ENCODE peak calls at places on chromosome 14, in nine cellular contexts. C is tibial nerve, Q is pancreas, K is fibroblast of lung, H is small intestine, G is uterus, X is neuronal stem cell, T is Panc1, W is coronary artery. M is an unnamed sample.

GRCh38 chr14:75143761-75144527 is 17.1 kb upstream of the NEK9 start:
- DNase-seq in T (no peak), X (no peak), Q (no peak), H (peak), C (no peak), K (no peak), G (no peak), W (no peak), M (no peak)

GRCh38 chr14:57845802-57846531 is 19.9 kb downstream of the SLC35F4 start:
- DNase-seq in Q (no peak), H (no peak), G (no peak), C (no peak), K (no peak), W (no peak), X (no peak), T (peak), M (no peak)

GRCh38 chr14:66311058-66311457 is 175.1 kb upstream of the CCDC196 start:
- DNase-seq in T (no peak), G (no peak), W (no peak), H (no peak), C (no peak), K (no peak), X (no peak), Q (no peak), M (no peak)

GRCh38 chr14:70619708-70620107 is 19.3 kb upstream of the MED6 start:
- DNase-seq in Q (no peak), T (no peak), K (no peak), H (no peak), G (no peak), C (no peak), X (no peak), W (no peak), M (no peak)

GRCh38 chr14:52279405-52279804 is 11.9 kb downstream of the PTGDR start:
- DNase-seq in W (no peak), H (no peak), C (no peak), T (no peak), G (no peak), Q (no peak), X (no peak), K (peak), M (no peak)

GRCh38 chr14:52051251-52051650 is 17.6 kb downstream of the NID2 start:
- DNase-seq in C (no peak), H (no peak), K (no peak), G (no peak), T (no peak), Q (no peak), X (no peak), W (no peak), M (no peak)

GRCh38 chr14:79442776-79443175 is 768.5 kb downstream of the DIO2 start:
- DNase-seq in C (no peak), Q (no peak), W (no peak), G (no peak), T (no peak), X (no peak), H (no peak), K (no peak), M (no peak)

GRCh38 chr14:66284346-66284745 is 201.8 kb upstream of the CCDC196 start:
- DNase-seq in T (no peak), C (no peak), Q (no peak), X (no peak), K (no peak), W (no peak), G (no peak), H (peak), M (no peak)

GRCh38 chr14:96989293-96989692 is 192.1 kb downstream of the VRK1 start:
- DNase-seq in H (no peak), Q (no peak), C (no peak), K (no peak), X (no peak), T (no peak), G (no peak), W (no peak), M (no peak)

GRCh38 chr14:70359076-70359424 is 433 bp downstream of the COX16 start:
- DNase-seq in W (no peak), K (no peak), X (no peak), G (no peak), H (no peak), C (no peak), T (no peak), Q (no peak), M (no peak)

GRCh38 chr14:74516451-74517155 is 23.0 kb downstream of the ISCA2 start:
- DNase-seq in H (no peak), Q (no peak), G (no peak), K (no peak), W (no peak), C (no peak), X (no peak), T (no peak), M (no peak)

GRCh38 chr14:50344116-50344775 is 32.1 kb downstream of the DMAC2L start:
- DNase-seq in K (no peak), Q (no peak), C (no peak), X (no peak), W (no peak), H (no peak), T (no peak), G (no peak), M (no peak)

GRCh38 chr14:34093878-34094277 is 143.0 kb upstream of the EGLN3 start:
- DNase-seq in Q (no peak), X (no peak), W (no peak), G (no peak), K (no peak), H (no peak), T (no peak), C (no peak), M (no peak)

GRCh38 chr14:46571970-46572369 is 79.6 kb downstream of the RPL10L start:
- DNase-seq in T (no peak), C (no peak), G (no peak), K (no peak), Q (no peak), X (no peak), W (no peak), H (no peak), M (no peak)

GRCh38 chr14:91281346-91281745 is 36.8 kb upstream of the GPR68 start:
- DNase-seq in H (no peak), T (no peak), Q (no peak), K (no peak), C (no peak), W (no peak), G (no peak), X (no peak), M (no peak)

GRCh38 chr14:98946995-98947394 is 325.0 kb downstream of the BCL11B start:
- DNase-seq in W (peak), Q (no peak), C (no peak), H (no peak), T (no peak), K (peak), X (no peak), G (no peak), M (peak)

GRCh38 chr14:72521045-72521444 is 372.9 kb downstream of the DPF3 start:
- DNase-seq in X (no peak), Q (no peak), K (no peak), T (no peak), C (no peak), W (no peak), G (no peak), H (no peak), M (no peak)

GRCh38 chr14:72516936-72517408 is 376.9 kb downstream of the DPF3 start:
- DNase-seq in C (peak), W (no peak), H (peak), T (peak), X (peak), K (peak), Q (peak), G (peak), M (peak)

GRCh38 chr14:72518809-72519377 is 375.0 kb downstream of the DPF3 start:
- DNase-seq in C (no peak), K (no peak), G (no peak), T (no peak), W (no peak), X (no peak), Q (no peak), H (peak), M (no peak)

GRCh38 chr14:72517736-72518135 is 376.2 kb downstream of the DPF3 start:
- DNase-seq in G (no peak), K (no peak), T (no peak), W (no peak), X (no peak), C (no peak), H (no peak), Q (no peak), M (no peak)

GRCh38 chr14:72519543-72519942 is 374.4 kb downstream of the DPF3 start:
- DNase-seq in H (no peak), T (no peak), G (no peak), Q (no peak), X (no peak), C (no peak), K (no peak), W (no peak), M (no peak)
- H3K4me3 ChIP-seq in H (no peak), T (no peak), G (no peak), Q (no peak), X (no peak), C (no peak), K (no peak), W (no peak), M (no peak)

DNA sequence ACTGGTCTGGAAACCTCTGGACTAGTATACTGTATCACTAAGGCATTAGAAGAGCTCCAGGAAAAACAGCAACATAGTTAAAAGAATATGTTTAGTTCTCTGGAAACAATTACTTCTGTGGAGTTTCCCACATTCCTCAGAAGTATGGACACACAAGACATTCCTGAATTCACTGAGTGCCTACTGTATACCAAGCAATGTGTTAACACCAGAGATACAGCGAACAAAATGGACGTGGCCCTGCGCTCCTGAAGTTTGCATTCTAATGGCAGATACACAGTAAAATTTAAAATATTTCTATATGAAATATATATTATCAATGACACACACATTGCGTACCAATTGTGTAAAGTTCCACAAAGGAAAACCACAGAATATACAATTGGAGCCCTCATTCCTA is 1.1 kb downstream of the ANGEL1 start:
- DNase-seq in K (no peak), X (no peak), G (no peak), C (no peak), H (no peak), W (no peak), Q (no peak), T (no peak), M (no peak)
- H3K27ac ChIP-seq in K (no peak), X (no peak), G (peak), C (peak), H (peak), W (no peak), Q (peak), T (peak), M (peak)

GRCh38 chr14:37411079-37411735 is 183.8 kb downstream of the FOXA1 start:
- DNase-seq in C (no peak), K (peak), T (no peak), Q (no peak), H (no peak), G (no peak), X (no peak), W (no peak), M (no peak)

GRCh38 chr14:37413050-37413449 is 182.0 kb downstream of the FOXA1 start:
- DNase-seq in W (no peak), G (no peak), C (no peak), K (no peak), Q (no peak), H (no peak), T (no peak), X (no peak), M (no peak)

GRCh38 chr14:37416264-37416663 is 178.8 kb downstream of the FOXA1 start:
- DNase-seq in W (no peak), K (no peak), C (no peak), T (no peak), Q (no peak), H (no peak), G (no peak), X (no peak), M (no peak)

GRCh38 chr14:37417151-37417550 is 177.9 kb downstream of the FOXA1 start:
- DNase-seq in X (no peak), W (no peak), K (no peak), H (no peak), G (no peak), T (no peak), Q (no peak), C (no peak), M (no peak)

DNA sequence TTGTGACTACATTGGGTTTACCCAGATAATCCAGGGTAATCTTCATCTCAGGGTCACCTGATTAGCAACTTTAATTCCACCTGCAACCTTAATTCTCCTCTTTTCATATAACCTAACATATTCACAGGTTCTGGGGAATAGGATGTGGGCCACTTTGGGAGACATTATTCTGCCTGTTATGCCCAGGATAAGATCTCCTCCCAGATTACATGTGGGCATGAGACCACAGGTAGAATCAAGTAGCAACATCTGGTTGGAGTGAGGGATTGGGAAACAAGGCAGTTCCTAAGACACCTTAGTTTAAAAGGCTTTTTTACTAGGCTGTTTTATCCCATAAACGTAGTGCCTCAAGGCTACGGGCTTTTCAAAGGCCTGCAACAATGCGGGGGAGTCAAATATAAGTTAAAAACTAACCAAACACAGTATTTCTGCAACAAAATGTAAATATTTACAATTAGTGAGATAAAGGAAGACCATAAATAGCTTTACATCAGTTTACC is 181.5 kb downstream of the FOXA1 start:
- DNase-seq in G (no peak), C (no peak), H (no peak), T (no peak), W (no peak), K (no peak), X (no peak), Q (no peak), M (no peak)
- H3K4me3 ChIP-seq in G (no peak), C (no peak), H (no peak), T (no peak), W (no peak), K (no peak), X (no peak), Q (no peak), M (no peak)

GRCh38 chr14:21023174-21023573 is 1.7 kb downstream of the NDRG2 start:
- DNase-seq in T (no peak), X (no peak), H (no peak), K (no peak), Q (no peak), W (peak), G (no peak), C (no peak), M (no peak)
- H3K27ac ChIP-seq in T (no peak), X (no peak), H (peak), K (no peak), Q (no peak), W (peak), G (peak), C (peak), M (peak)